ENCODE peak calls at places on chromosomes 2 and 18, in four cellular contexts. L is AG04450, J is tibial nerve, I is adrenal gland. G is an unnamed sample.

GRCh38 chr2:24702800-24703199 is 90.4 kb downstream of the PTRHD1 start:
- DNase-seq in J (no peak), I (no peak), L (peak), G (peak)

GRCh38 chr2:43406643-43407042 is 180.2 kb upstream of the ZFP36L2 start:
- DNase-seq in J (no peak), L (no peak), I (no peak), G (no peak)

GRCh38 chr2:205701509-205701908 is 19.2 kb downstream of the NRP2 start:
- DNase-seq in J (no peak), L (no peak), I (no peak), G (no peak)

GRCh38 chr2:231104115-231104713 is 20.6 kb downstream of the HTR2B start:
- DNase-seq in L (peak), I (peak), J (peak), G (peak)

GRCh38 chr2:73035899-73036778 is 35.4 kb downstream of the SFXN5 start:
- DNase-seq in L (no peak), J (no peak), I (no peak), G (no peak)

GRCh38 chr2:23350792-23351355 is 34.1 kb upstream of the KLHL29 start:
- DNase-seq in L (no peak), I (no peak), J (no peak), G (no peak)

GRCh38 chr2:157395811-157396210 is 48.1 kb downstream of the CYTIP start:
- DNase-seq in J (no peak), L (no peak), I (no peak), G (no peak)

GRCh38 chr2:44825702-44826101 is 115.8 kb upstream of the SIX3 start:
- DNase-seq in J (no peak), I (no peak), L (no peak), G (no peak)

GRCh38 chr18:71336811-71337210 is 1048.0 kb downstream of the SOCS6 start:
- DNase-seq in I (no peak), J (no peak), L (no peak), G (no peak)

GRCh38 chr18:49764032-49764431 is 49.3 kb downstream of the ACAA2 start:
- DNase-seq in I (no peak), J (no peak), L (peak), G (no peak)

GRCh38 chr18:23230688-23231087 is 95.4 kb downstream of the CABLES1 start:
- DNase-seq in J (no peak), L (no peak), I (no peak), G (no peak)

GRCh38 chr18:12462242-12462641 is 54.5 kb downstream of the PRELID3A start:
- DNase-seq in J (no peak), L (no peak), I (no peak), G (no peak)

GRCh38 chr2:167681646-167682045 is 565.7 kb downstream of the STK39 start:
- DNase-seq in J (no peak), L (no peak), I (no peak), G (no peak)

GRCh38 chr2:23595601-23596251 is 210.7 kb downstream of the KLHL29 start:
- DNase-seq in L (no peak), I (peak), J (no peak), G (no peak)

GRCh38 chr2:38554973-38555595 is 47.6 kb downstream of the HNRNPLL start:
- DNase-seq in I (no peak), L (no peak), J (no peak), G (no peak)

GRCh38 chr18:29160123-29160522 is 983.2 kb upstream of the CDH2 start:
- DNase-seq in J (no peak), I (no peak), L (no peak), G (no peak)

GRCh38 chr2:41870257-41870570 is 177.6 kb upstream of the PKDCC start:
- DNase-seq in J (no peak), I (no peak), L (no peak), G (no peak)

GRCh38 chr2:88729061-88729745 is 37.7 kb downstream of the RPIA start:
- DNase-seq in I (no peak), J (no peak), L (no peak), G (no peak)

GRCh38 chr2:139609109-139609508 is 828.9 kb upstream of the NXPH2 start:
- DNase-seq in J (no peak), L (no peak), I (no peak), G (no peak)

GRCh38 chr18:23883277-23883790 is 131.2 kb upstream of the TTC39C start:
- DNase-seq in L (no peak), J (peak), I (no peak), G (no peak)

GRCh38 chr2:101949304-101949703 is 42.5 kb upstream of the IL1R2 start:
- DNase-seq in I (no peak), L (no peak), J (no peak), G (no peak)

GRCh38 chr18:39453882-39454281 is 1888.3 kb upstream of the CELF4 start:
- DNase-seq in J (no peak), I (peak), L (peak), G (no peak)

GRCh38 chr2:16664052-16664731 is 1.4 kb downstream of the CYRIA start:
- DNase-seq in J (no peak), L (peak), I (peak), G (no peak)

GRCh38 chr2:112153179-112153490 is 14.9 kb downstream of the FBLN7 start:
- DNase-seq in L (no peak), J (no peak), I (no peak), G (peak)

GRCh38 chr2:45578056-45578843 is 32.8 kb downstream of the SRBD1 start:
- DNase-seq in L (no peak), J (no peak), I (no peak), G (no peak)

GRCh38 chr2:11343626-11344341 is 652 bp downstream of the ROCK2 start:
- DNase-seq in J (peak), L (no peak), I (peak), G (no peak)

DNA sequence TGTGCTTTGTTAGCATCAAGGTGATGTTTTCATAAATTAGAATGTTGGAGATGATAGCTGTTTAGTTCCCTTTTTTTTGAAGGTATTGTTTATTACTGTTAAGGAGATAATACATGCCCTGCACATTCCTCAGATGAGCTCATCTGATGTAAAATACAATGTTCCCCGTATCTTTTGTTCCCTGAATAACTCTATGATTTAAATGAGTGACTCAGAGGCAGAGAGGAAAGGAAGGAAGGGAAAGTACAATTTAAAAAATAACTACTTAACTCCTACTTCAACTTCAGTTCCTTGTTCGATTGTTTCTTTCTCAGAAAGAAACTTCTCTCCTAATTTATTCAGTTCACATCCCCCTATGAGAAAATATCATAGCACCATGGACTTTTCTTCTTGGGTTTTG is 208.7 kb downstream of the KCNE4 start:
- DNase-seq in J (no peak), I (no peak), L (no peak), G (no peak)
- H3K4me3 ChIP-seq in J (no peak), I (no peak), L (no peak), G (no peak)

GRCh38 chr2:98445167-98445522 is 487 bp downstream of the INPP4A start:
- DNase-seq in J (no peak), I (no peak), L (no peak), G (no peak)

GRCh38 chr2:98445708-98446577 is 1.3 kb downstream of the INPP4A start:
- DNase-seq in J (no peak), I (no peak), L (no peak), G (no peak)

GRCh38 chr2:98442488-98442887 is 2.2 kb upstream of the INPP4A start:
- DNase-seq in I (no peak), J (no peak), L (no peak), G (no peak)

GRCh38 chr2:98446850-98447249 is 2.2 kb downstream of the INPP4A start:
- DNase-seq in L (no peak), I (no peak), J (no peak), G (no peak)

GRCh38 chr2:98444436-98445166 is at the start of gene INPP4A:
- DNase-seq in I (peak), L (no peak), J (no peak), G (no peak)
- TF ChIP-seq CTCF in I (peak), L (no peak), J (no peak), G (no peak)

GRCh38 chr2:579961-580360 is 97.2 kb downstream of the TMEM18 start:
- DNase-seq in L (no peak), J (no peak), I (no peak), G (no peak)

GRCh38 chr2:584863-585823 is 92.1 kb downstream of the TMEM18 start:
- DNase-seq in I (no peak), L (no peak), J (no peak), G (no peak)

GRCh38 chr2:582792-583528 is 94.2 kb downstream of the TMEM18 start:
- DNase-seq in J (no peak), I (no peak), L (no peak), G (no peak)

GRCh38 chr2:586518-587370 is 90.5 kb downstream of the TMEM18 start:
- DNase-seq in L (no peak), I (no peak), J (no peak), G (no peak)

GRCh38 chr2:583666-584065 is 93.5 kb downstream of the TMEM18 start:
- DNase-seq in L (no peak), I (no peak), J (no peak), G (no peak)
- H3K4me3 ChIP-seq in L (no peak), I (no peak), J (no peak), G (no peak)

DNA sequence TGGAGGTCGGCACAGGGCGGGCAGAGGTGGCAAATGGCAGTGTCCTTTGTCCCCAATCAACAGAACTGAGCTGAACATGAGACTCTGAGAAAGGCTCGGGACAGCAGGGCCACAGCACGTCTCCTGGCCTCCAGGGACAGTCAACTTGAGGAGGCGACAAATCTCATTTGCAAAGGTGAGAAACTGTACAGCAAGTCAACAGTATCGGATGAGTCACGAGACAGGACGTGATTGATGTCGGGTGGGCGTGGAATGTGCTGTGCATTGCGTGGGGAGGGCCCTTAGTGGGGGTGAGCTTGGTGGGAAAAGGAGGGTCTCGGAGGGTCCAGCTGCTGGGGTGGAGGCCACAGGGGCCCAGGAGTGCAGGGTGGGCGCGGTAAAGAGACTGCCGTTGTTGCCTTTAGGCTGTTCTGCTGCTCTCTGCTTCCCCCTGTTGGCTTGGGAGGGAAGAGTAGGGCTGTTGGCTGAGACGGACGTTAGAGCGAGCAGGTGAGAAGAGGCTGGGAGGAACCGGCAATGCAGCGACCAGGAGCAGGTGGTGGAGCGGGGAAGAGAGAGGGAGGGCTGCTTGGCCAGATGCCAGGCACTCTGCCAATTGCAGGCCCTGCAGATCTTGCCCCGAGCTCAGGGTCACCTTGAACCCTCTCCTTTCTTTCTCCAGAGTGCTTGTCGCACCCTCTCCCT is 164.3 kb downstream of the BCL2 start:
- DNase-seq in L (no peak), I (peak), J (peak), G (no peak)
- TF ChIP-seq CTCF in L (peak), I (peak), J (peak), G (peak)

DNA sequence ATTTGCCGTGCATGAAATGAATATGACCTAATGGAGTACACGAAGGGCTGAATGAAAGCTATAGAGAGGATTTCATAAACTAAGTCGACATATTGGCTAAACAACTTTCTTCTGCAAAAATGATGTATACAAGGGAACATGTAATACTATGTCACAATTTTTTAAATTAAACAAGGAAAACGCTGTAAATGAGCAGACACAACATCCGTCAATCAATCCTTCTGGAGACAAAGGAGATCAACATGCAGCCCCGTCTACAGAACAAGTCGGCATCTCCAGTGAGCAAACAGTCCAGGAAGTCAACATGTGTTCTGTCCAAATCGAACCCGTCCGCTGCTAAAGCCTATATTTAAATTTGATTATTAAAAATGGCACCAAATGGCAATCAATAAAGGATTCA is 180.8 kb downstream of the TCF4 start:
- DNase-seq in J (no peak), I (no peak), L (no peak), G (no peak)
- H3K4me3 ChIP-seq in J (no peak), I (no peak), L (peak), G (no peak)

G was measured in AG09309.